ENCODE peak calls at places on chromosome 9, in six cellular contexts. G, R, P, X, S and D are unnamed samples.

GRCh38 chr9:127148014-127148413 is 25.6 kb upstream of the ANGPTL2 start:
- DNase-seq in G (no peak), R (no peak), P (no peak), X (no peak), S (no peak), D (no peak)

GRCh38 chr9:120336021-120336752 is 243.8 kb downstream of the CDK5RAP2 start:
- DNase-seq in G (no peak), R (no peak), P (no peak), X (no peak), S (peak; percentile 47), D (no peak)

GRCh38 chr9:90659626-90660364 is 17.2 kb upstream of the DIRAS2 start:
- DNase-seq in G (no peak), R (no peak), P (no peak), X (no peak), S (no peak), D (peak; percentile 23)

GRCh38 chr9:2234371-2234893 is 219.3 kb downstream of the SMARCA2 start:
- DNase-seq in G (no peak), R (no peak), P (peak; percentile 16), X (no peak), S (no peak), D (no peak)

GRCh38 chr9:133468374-133468773 is 8.6 kb downstream of the CACFD1 start:
- DNase-seq in G (no peak), R (no peak), P (no peak), X (no peak), S (no peak), D (no peak)

GRCh38 chr9:130561056-130561455 is 18.3 kb upstream of the FUBP3 start:
- DNase-seq in G (no peak), R (no peak), P (no peak), X (no peak), S (peak; percentile 43), D (no peak)

GRCh38 chr9:95409650-95410426 is 92.3 kb upstream of the FANCC start:
- DNase-seq in G (no peak), R (no peak), P (no peak), X (no peak), S (no peak), D (no peak)

GRCh38 chr9:128688501-128689292 is at the start of gene SET:
- DNase-seq in G (peak; percentile 96), R (peak; percentile 87), P (peak; percentile 96), X (peak; percentile 94), S (peak; percentile 86), D (peak; percentile 86)

GRCh38 chr9:114186793-114187289 is 31.5 kb downstream of the COL27A1 start:
- DNase-seq in G (no peak), R (no peak), P (no peak), X (no peak), S (no peak), D (no peak)

GRCh38 chr9:119221281-119221680 is 148.0 kb downstream of the BRINP1 start:
- DNase-seq in G (no peak), R (no peak), P (no peak), X (no peak), S (no peak), D (peak; percentile 66)